ENCODE peak calls at places on chromosomes 16 and 17, in nine cellular contexts. One of them, this sample, is unnamed.
A peak's percentile ranks its signal among the peaks of the same experiment; 100 is the strongest.

GRCh38 chr17:57597531-57598453 is 147.3 kb downstream of the CCDC182 start:
- DNase-seq in activated CD4-positive, alpha-beta T cell treated with anti-CD3 and anti-CD28 coated beads for 48 hours: peak; percentile 27
- DNase-seq in left ventricle myocardium inferior: peak; percentile 60
- DNase-seq in HEK293T: peak; percentile 78
- DNase-seq in OCI-LY7: peak; percentile 42
- DNase-seq in GM23248: peak; percentile 84
- DNase-seq in skeletal muscle cell: no peak
- DNase-seq in putamen: peak; percentile 74
- DNase-seq in islet precursor cell: peak; percentile 91
- DNase-seq in this sample: peak; percentile 75

GRCh38 chr16:86574646-86575045 is 3.7 kb upstream of the FOXL1 start:
- DNase-seq in OCI-LY7: no peak
- DNase-seq in activated CD4-positive, alpha-beta T cell treated with anti-CD3 and anti-CD28 coated beads for 48 hours: no peak
- DNase-seq in putamen: no peak
- DNase-seq in left ventricle myocardium inferior: no peak
- DNase-seq in islet precursor cell: no peak
- DNase-seq in HEK293T: no peak
- DNase-seq in GM23248: no peak
- DNase-seq in skeletal muscle cell: no peak
- DNase-seq in this sample: no peak

GRCh38 chr17:78747479-78747878 is 34.6 kb downstream of the CYTH1 start:
- DNase-seq in islet precursor cell: no peak
- DNase-seq in skeletal muscle cell: no peak
- DNase-seq in OCI-LY7: no peak
- DNase-seq in GM23248: peak; percentile 76
- DNase-seq in HEK293T: no peak
- DNase-seq in putamen: no peak
- DNase-seq in activated CD4-positive, alpha-beta T cell treated with anti-CD3 and anti-CD28 coated beads for 48 hours: no peak
- DNase-seq in left ventricle myocardium inferior: no peak
- DNase-seq in this sample: no peak

GRCh38 chr16:3922241-3922640 is 41.7 kb upstream of the CREBBP start:
- DNase-seq in HEK293T: no peak
- DNase-seq in putamen: no peak
- DNase-seq in OCI-LY7: no peak
- DNase-seq in skeletal muscle cell: no peak
- DNase-seq in GM23248: no peak
- DNase-seq in left ventricle myocardium inferior: no peak
- DNase-seq in islet precursor cell: no peak
- DNase-seq in activated CD4-positive, alpha-beta T cell treated with anti-CD3 and anti-CD28 coated beads for 48 hours: no peak
- DNase-seq in this sample: no peak

GRCh38 chr17:2050871-2051387 is 4.0 kb upstream of the HIC1 start:
- DNase-seq in HEK293T: peak; percentile 25
- DNase-seq in skeletal muscle cell: no peak
- DNase-seq in left ventricle myocardium inferior: no peak
- DNase-seq in GM23248: peak; percentile 84
- DNase-seq in activated CD4-positive, alpha-beta T cell treated with anti-CD3 and anti-CD28 coated beads for 48 hours: no peak
- DNase-seq in putamen: no peak
- DNase-seq in islet precursor cell: no peak
- DNase-seq in OCI-LY7: no peak
- DNase-seq in this sample: no peak

GRCh38 chr16:9364721-9365693 is 273.6 kb downstream of the HAPSTR1 start:
- DNase-seq in OCI-LY7: no peak
- DNase-seq in activated CD4-positive, alpha-beta T cell treated with anti-CD3 and anti-CD28 coated beads for 48 hours: no peak
- DNase-seq in GM23248: no peak
- DNase-seq in islet precursor cell: no peak
- DNase-seq in putamen: peak; percentile 93
- DNase-seq in left ventricle myocardium inferior: peak; percentile 79
- DNase-seq in skeletal muscle cell: no peak
- DNase-seq in HEK293T: no peak
- DNase-seq in this sample: no peak

GRCh38 chr16:85554791-85555548 is 58.2 kb upstream of the GSE1 start:
- DNase-seq in OCI-LY7: peak; percentile 53
- DNase-seq in islet precursor cell: no peak
- DNase-seq in activated CD4-positive, alpha-beta T cell treated with anti-CD3 and anti-CD28 coated beads for 48 hours: peak; percentile 74
- DNase-seq in putamen: no peak
- DNase-seq in HEK293T: peak; percentile 44
- DNase-seq in left ventricle myocardium inferior: peak; percentile 64
- DNase-seq in skeletal muscle cell: no peak
- DNase-seq in GM23248: peak; percentile 85
- DNase-seq in this sample: no peak

GRCh38 chr17:78338860-78339259 is 21.0 kb downstream of the SOCS3 start:
- DNase-seq in skeletal muscle cell: no peak
- DNase-seq in putamen: no peak
- DNase-seq in HEK293T: no peak
- DNase-seq in left ventricle myocardium inferior: no peak
- DNase-seq in islet precursor cell: no peak
- DNase-seq in OCI-LY7: no peak
- DNase-seq in GM23248: no peak
- DNase-seq in activated CD4-positive, alpha-beta T cell treated with anti-CD3 and anti-CD28 coated beads for 48 hours: no peak
- DNase-seq in this sample: no peak